ENCODE peak calls at places on chromosomes 13 and 19, in nine cellular contexts. U, T, G, Q, V, W, Z, F and O are unnamed samples.

GRCh38 chr13:54248306-54248705 is 1219.7 kb downstream of the OLFM4 start:
- DNase-seq in Z (no peak), U (no peak), Q (no peak), G (no peak), W (no peak), T (no peak), F (no peak), V (no peak), O (no peak)

GRCh38 chr19:41323023-41323422 is 13.1 kb downstream of the CCDC97 start:
- DNase-seq in W (no peak), G (peak; percentile 51), Q (peak; percentile 58), U (no peak), T (no peak), F (no peak), Z (no peak), V (no peak), O (no peak)

GRCh38 chr19:23992348-23992747 is 77.7 kb downstream of the ZNF726 start:
- DNase-seq in Q (no peak), U (no peak), Z (no peak), G (no peak), T (no peak), F (no peak), V (no peak), W (peak; percentile 38), O (no peak)

GRCh38 chr13:39123578-39123977 is 85.3 kb downstream of the NHLRC3 start:
- DNase-seq in T (no peak), F (no peak), Q (no peak), U (no peak), W (no peak), V (no peak), G (no peak), Z (no peak), O (no peak)

GRCh38 chr13:78589206-78589605 is 14.1 kb downstream of the POU4F1 start:
- DNase-seq in Z (peak; percentile 48), V (no peak), W (peak; percentile 54), U (no peak), G (peak; percentile 60), F (peak; percentile 90), T (peak; percentile 94), Q (peak; percentile 49), O (peak; percentile 29)

GRCh38 chr13:39776439-39776838 is 121.0 kb downstream of the COG6 start:
- DNase-seq in Z (peak; percentile 64), U (no peak), G (no peak), T (no peak), F (no peak), V (no peak), Q (peak; percentile 45), W (no peak), O (no peak)

GRCh38 chr19:29372921-29373797 is 152.6 kb upstream of the VSTM2B start:
- DNase-seq in G (peak; percentile 2), U (no peak), V (no peak), Z (no peak), W (no peak), Q (no peak), T (no peak), F (no peak), O (no peak)

GRCh38 chr13:65347420-65348030 is 1882.6 kb downstream of the PCDH9 start:
- DNase-seq in Z (no peak), V (peak; percentile 31), F (no peak), U (no peak), Q (no peak), T (no peak), W (no peak), G (no peak), O (no peak)

GRCh38 chr13:34416833-34417425 is 525.1 kb upstream of the NBEA start:
- DNase-seq in F (no peak), G (no peak), U (no peak), Z (peak; percentile 67), Q (peak; percentile 88), W (no peak), V (no peak), T (peak; percentile 1), O (no peak)

GRCh38 chr13:99467764-99468163 is 33.5 kb upstream of the TM9SF2 start:
- DNase-seq in V (no peak), F (no peak), W (no peak), T (no peak), G (peak; percentile 28), Z (peak; percentile 94), Q (peak; percentile 83), U (no peak), O (no peak)

GRCh38 chr13:34897220-34897619 is 44.9 kb upstream of the NBEA start:
- DNase-seq in Q (peak; percentile 27), T (no peak), W (no peak), Z (peak; percentile 62), U (no peak), G (no peak), V (no peak), F (no peak), O (no peak)

GRCh38 chr19:18140473-18140872 is 12.5 kb upstream of the PIK3R2 start:
- DNase-seq in U (no peak), T (no peak), Q (no peak), F (no peak), Z (no peak), G (no peak), V (no peak), W (no peak), O (no peak)

GRCh38 chr19:10018219-10018618 is 4.9 kb downstream of the RDH8 start:
- DNase-seq in V (no peak), U (no peak), Z (peak; percentile 60), W (no peak), T (no peak), F (no peak), Q (peak; percentile 84), G (no peak), O (no peak)

GRCh38 chr19:55540619-55541018 is 3.7 kb upstream of the SBK2 start:
- DNase-seq in W (no peak), V (no peak), F (no peak), Q (no peak), T (no peak), U (no peak), Z (no peak), G (no peak), O (no peak)
- TF ChIP-seq EZH2phosphoT487 in W (no peak), V (no peak), F (no peak), Q (no peak), T (no peak), U (no peak), Z (no peak), G (no peak), O (no peak)

GRCh38 chr13:85441364-85441763 is 357.9 kb downstream of the SLITRK6 start:
- DNase-seq in W (no peak), U (no peak), G (no peak), T (no peak), F (no peak), Z (no peak), Q (no peak), V (no peak), O (no peak)

GRCh38 chr13:85445534-85445933 is 353.7 kb downstream of the SLITRK6 start:
- DNase-seq in F (no peak), Z (no peak), U (no peak), V (no peak), Q (no peak), W (no peak), G (no peak), T (no peak), O (no peak)

GRCh38 chr13:85436029-85436428 is 363.2 kb downstream of the SLITRK6 start:
- DNase-seq in Q (no peak), T (no peak), G (no peak), W (no peak), F (no peak), Z (no peak), U (no peak), V (peak; percentile 38), O (no peak)

DNA sequence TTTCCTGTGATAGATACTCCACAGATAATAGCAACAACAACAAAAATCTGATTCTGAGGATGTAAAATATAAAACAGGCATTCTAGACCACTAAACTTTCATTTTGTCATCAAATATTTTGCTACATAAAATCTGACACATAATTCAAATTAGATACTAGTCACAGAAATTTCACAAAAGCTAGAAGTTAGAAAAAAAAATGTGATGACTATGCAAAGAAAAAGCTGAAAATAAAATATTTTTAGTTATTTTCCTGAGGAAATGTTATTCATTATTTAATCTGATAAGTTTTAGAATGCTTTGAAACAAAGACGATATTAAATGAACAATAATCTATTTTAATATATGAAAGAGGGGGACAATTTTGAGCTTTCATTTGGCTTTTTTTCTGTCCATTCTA is 357.2 kb downstream of the SLITRK6 start:
- DNase-seq in F (no peak), Q (no peak), V (no peak), U (no peak), Z (no peak), W (no peak), T (no peak), G (no peak), O (no peak)
- H3K4me2 ChIP-seq in F (no peak overlapping the region), Q (no peak overlapping the region), V (no peak overlapping the region), U (no peak overlapping the region), Z (no peak overlapping the region), W (no peak overlapping the region), T (no peak overlapping the region), G (no peak overlapping the region), O (no peak overlapping the region)

DNA sequence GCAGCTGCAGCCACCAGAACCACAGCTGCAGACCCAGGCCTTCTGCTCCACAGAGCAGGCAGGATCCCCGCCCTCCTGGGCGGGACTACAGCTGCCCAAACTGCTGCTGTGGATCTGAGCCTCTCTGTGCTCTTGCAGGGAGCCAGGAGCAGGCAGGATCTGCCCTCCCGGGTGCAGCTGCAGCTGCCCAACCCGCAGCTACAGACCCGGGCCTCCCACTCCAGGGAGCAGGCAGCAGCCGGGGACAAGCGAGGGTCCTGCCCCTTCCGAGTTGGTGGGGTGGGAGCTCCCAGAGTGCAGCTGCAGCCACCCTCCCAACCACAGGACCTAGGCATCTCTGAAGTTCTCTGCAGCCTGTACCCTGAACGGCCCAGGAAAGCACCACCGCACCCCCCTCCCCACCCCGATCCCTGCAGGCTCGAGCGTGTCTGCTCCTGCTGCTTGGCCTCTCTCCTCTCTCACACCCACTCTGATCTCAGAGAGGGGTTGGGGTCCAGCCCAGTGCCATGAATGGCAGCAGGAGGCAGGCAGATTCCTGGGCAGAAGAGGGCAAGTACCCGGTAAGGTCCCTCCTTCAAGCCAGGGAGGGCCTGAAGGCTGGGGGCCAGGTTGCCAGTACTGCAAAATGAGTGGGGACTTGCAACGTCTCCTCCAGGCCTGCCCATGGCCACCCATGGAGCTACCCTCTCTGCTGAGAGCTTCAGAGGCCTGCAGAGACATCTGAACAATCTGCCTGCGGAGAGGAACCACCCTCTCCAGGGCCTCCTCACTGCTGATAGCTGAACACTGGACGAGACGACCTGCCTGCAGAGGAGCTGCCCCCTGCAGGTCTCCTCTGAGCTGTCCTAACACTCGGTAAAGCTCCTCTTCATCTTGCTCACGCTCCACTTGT is 16.4 kb upstream of the EMP3 start:
- DNase-seq in T (peak; percentile 61), Z (no peak), Q (no peak), U (no peak), W (no peak), V (no peak), F (peak; percentile 55), G (peak; percentile 66), O (peak; percentile 33)
- TF ChIP-seq EZH2phosphoT487 in T (no peak), Z (no peak), Q (no peak), U (no peak), W (no peak), V (no peak), F (no peak), G (no peak), O (no peak)

DNA sequence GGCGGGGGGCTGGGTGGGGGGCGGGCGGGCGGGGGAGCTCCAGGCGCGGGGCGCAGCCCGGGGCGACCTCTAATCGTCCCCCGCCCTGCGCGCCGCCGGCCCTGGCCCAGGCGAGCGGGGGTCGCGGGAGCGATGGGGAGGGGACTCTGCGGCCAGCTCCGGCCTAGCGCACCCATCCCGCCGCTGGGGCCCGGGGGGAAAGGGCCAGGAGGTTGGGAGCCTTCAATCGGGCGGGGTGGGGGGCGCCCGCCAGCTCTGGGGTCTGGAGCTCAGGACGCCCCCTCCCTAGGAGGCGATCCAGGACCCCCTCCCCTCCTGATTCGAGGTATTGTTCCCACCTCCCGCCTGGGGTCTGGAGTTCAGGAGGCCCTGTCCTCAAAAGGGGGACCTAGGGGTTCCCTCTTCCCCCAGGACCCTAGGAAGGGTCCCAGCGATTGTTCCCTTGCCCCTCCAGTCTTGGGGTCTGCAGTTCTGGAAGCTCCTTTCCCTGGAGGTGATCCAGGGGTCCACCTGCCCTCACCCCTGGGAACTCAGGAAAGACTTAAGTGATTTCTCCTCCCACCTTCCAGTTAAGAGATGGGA is 469 bp downstream of the ZNF358 start:
- DNase-seq in F (peak; percentile 12), Z (no peak), G (peak; percentile 31), U (no peak), V (no peak), Q (peak; percentile 34), W (no peak), T (peak; percentile 41), O (no peak)
- H3K4me2 ChIP-seq in F (peak overlapping the region; percentile 89), Z (peak overlapping the region; percentile 97), G (peak overlapping the region; percentile 98), U (peak overlapping the region; percentile 82), V (peak overlapping the region; percentile 97), Q (peak overlapping the region; percentile 80), W (peak overlapping the region; percentile 53), T (peak overlapping the region; percentile 97), O (no peak overlapping the region)